ENCODE peak calls at places on chromosomes 13 and 19, in six cellular contexts. U, Z, E, B, D and L are unnamed samples.

GRCh38 chr19:50416034-50416814 is 2.5 kb upstream of the SPIB start:
- DNase-seq in Z (no peak), D (no peak), E (peak; percentile 54), U (no peak), B (no peak), L (no peak)

GRCh38 chr13:40812724-40813445 is 23.5 kb downstream of the SLC25A15 start:
- DNase-seq in B (no peak), U (no peak), Z (no peak), E (no peak), D (peak; percentile 44), L (no peak)

GRCh38 chr13:35906636-35907035 is 224.5 kb downstream of the DCLK1 start:
- DNase-seq in D (no peak), B (no peak), E (no peak), U (no peak), Z (no peak), L (no peak)

GRCh38 chr19:42246143-42246868 is 3.9 kb upstream of the GSK3A start:
- DNase-seq in E (peak; percentile 79), B (peak; percentile 79), Z (peak; percentile 94), U (peak; percentile 31), D (peak; percentile 81), L (peak; percentile 73)

GRCh38 chr13:46893820-46894533 is 2.9 kb downstream of the HTR2A start:
- DNase-seq in E (peak; percentile 75), Z (peak; percentile 31), B (peak; percentile 74), D (peak; percentile 36), U (peak; percentile 52), L (peak; percentile 74)

GRCh38 chr19:45443462-45444317 is 20.0 kb upstream of the ERCC1 start:
- DNase-seq in B (peak; percentile 99), Z (peak; percentile 98), D (peak; percentile 78), E (peak; percentile 98), U (peak; percentile 99), L (peak; percentile 97)

GRCh38 chr13:113208424-113209335 is at the start of gene PCID2:
- DNase-seq in D (peak; percentile 88), B (peak; percentile 95), U (peak; percentile 88), Z (peak; percentile 68), E (peak; percentile 90), L (peak; percentile 90)

GRCh38 chr19:46631481-46631880 is 4.5 kb downstream of the GNG8 start:
- DNase-seq in Z (no peak), B (no peak), E (no peak), D (peak; percentile 29), U (no peak), L (no peak)

GRCh38 chr13:58476176-58476575 is 844.6 kb downstream of the PCDH17 start:
- DNase-seq in Z (no peak), D (no peak), B (no peak), E (no peak), U (no peak), L (no peak)

GRCh38 chr19:15248648-15249559 is 16.7 kb upstream of the EPHX3 start:
- DNase-seq in D (peak; percentile 89), B (peak; percentile 83), Z (peak; percentile 77), U (peak; percentile 82), E (peak; percentile 72), L (peak; percentile 74)

DNA sequence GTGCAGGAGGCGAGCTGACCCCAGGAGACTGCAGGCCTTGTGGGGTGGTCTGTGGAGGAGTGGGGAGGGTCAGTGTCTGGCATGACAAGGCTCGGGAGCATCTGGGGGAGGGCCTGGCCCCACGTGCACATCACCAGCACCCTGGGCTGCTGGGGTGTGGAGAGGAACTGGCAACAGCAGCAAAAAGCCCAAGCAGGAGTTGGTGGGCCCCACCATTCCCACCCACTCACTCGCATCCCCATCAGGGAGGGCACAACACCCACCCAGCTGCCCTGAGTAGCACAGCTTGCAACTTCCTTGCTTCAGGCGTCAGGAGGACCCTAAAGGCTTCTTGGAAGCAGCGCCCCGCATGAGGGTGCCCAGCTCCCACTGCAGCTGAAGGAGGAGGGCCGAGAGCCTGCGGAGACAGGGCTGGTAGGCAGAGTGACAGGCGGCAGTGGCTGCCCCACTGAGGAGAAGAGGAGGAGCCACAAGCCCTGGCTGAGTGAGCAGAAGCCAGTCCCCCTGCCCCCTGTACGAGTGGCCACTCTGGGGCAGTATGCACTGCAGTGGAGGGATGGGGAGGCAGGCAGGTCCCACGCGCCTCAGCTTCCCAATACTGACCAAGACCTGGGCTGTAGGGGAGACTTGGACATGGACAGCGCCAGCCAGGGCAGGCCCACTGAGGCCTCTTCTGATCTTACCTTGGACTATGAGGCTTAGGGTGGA is 26.5 kb downstream of the ELL start:
- DNase-seq in B (no peak), D (no peak), E (no peak), Z (no peak), U (no peak), L (no peak)
- H3K4me1 ChIP-seq in B (peaks cover 4% of the 10 kb centered on the region), D (peaks cover 15% of the 10 kb centered on the region), E (peaks cover 37% of the 10 kb centered on the region), Z (peaks cover 12% of the 10 kb centered on the region), U (peaks cover 24% of the 10 kb centered on the region), L (peaks cover 50% of the 10 kb centered on the region)

GRCh38 chr13:27481766-27482165 is 31.4 kb upstream of the MTIF3 start:
- DNase-seq in E (peak; percentile 49), U (peak; percentile 22), Z (peak; percentile 19), D (no peak), B (peak; percentile 61), L (peak; percentile 68)

GRCh38 chr13:27482996-27483395 is 32.6 kb upstream of the MTIF3 start:
- DNase-seq in B (no peak), Z (no peak), E (no peak), U (no peak), D (no peak), L (no peak)

GRCh38 chr13:27487776-27488175 is 37.4 kb upstream of the MTIF3 start:
- DNase-seq in D (no peak), Z (no peak), E (no peak), U (no peak), B (no peak), L (no peak)

GRCh38 chr13:27483421-27483820 is 33.1 kb upstream of the MTIF3 start:
- DNase-seq in Z (no peak), E (no peak), B (no peak), U (no peak), D (no peak), L (no peak)
- H3K4me3 ChIP-seq in Z (no peak overlapping the region), E (no peak overlapping the region), B (no peak overlapping the region), U (no peak overlapping the region), D (no peak overlapping the region), L (no peak overlapping the region)

GRCh38 chr19:30437869-30438268 is 65.7 kb downstream of the ZNF536 start:
- DNase-seq in E (no peak), B (no peak), D (no peak), U (no peak), Z (no peak), L (no peak)
- TF ChIP-seq CTCF in E (no peak), B (no peak), D (no peak), U (no peak), Z (no peak), L (no peak)

GRCh38 chr19:40718774-40719391 is 2.0 kb downstream of the ITPKC start:
- DNase-seq in E (peak; percentile 86), B (peak; percentile 94), D (peak; percentile 54), U (peak; percentile 87), Z (peak; percentile 83), L (peak; percentile 90)
- H3K4me1 ChIP-seq in E (peaks cover 26% of the 10 kb centered on the region), B (no peaks in the 10 kb centered on the region), D (peaks cover 8% of the 10 kb centered on the region), U (peaks cover 33% of the 10 kb centered on the region), Z (peaks cover 39% of the 10 kb centered on the region), L (no peaks in the 10 kb centered on the region)

DNA sequence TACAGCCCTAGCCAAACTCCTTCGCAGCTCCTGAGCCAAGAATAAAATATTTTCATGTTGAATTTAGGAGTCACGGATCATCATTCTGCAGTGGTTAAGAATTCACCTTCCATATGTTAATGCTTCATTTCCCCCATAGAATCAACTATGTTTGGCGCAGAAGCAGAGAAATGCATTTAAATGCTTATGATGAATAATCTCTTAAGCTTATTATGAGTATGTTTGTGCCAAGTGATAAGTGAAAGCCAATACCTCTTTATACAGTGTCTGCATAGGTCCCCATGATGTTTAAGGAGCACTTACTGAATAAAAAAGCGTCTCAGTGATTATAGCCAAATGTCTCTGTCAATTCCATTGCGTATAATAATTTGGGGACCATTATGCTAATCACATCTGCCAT is 32.7 kb upstream of the POMP start:
- DNase-seq in B (no peak), Z (no peak), D (no peak), E (no peak), U (no peak), L (no peak)
- H3K4me3 ChIP-seq in B (no peak overlapping the region), Z (no peak overlapping the region), D (no peak overlapping the region), E (no peak overlapping the region), U (no peak overlapping the region), L (no peak overlapping the region)